ENCODE peak calls at places on chromosomes 3 and 15, in seven cellular contexts. P is adipocyte; H is adrenal gland; N is fibroblast of lung; U is naive thymus-derived CD4-positive, alpha-beta T cell; Q is fibroblast of the aortic adventitia; K is astrocyte of the spinal cord. Z is an unnamed sample.

GRCh38 chr3:51099794-51100542 is 285.1 kb upstream of the MANF start:
- DNase-seq in P (peak; percentile 83), H (peak; percentile 76), N (peak; percentile 44), U (no peak), Q (peak; percentile 66), K (peak; percentile 58), Z (peak; percentile 66)

GRCh38 chr3:186950402-186951093 is 20.2 kb downstream of the ST6GAL1 start:
- DNase-seq in P (no peak), H (no peak), N (no peak), U (no peak), Q (no peak), K (no peak), Z (no peak)

GRCh38 chr3:158491968-158492367 is 79.0 kb upstream of the MLF1 start:
- DNase-seq in P (no peak), H (no peak), N (no peak), U (no peak), Q (no peak), K (no peak), Z (no peak)

GRCh38 chr3:99544819-99545281 is 93.5 kb upstream of the COL8A1 start:
- DNase-seq in P (peak; percentile 72), H (peak; percentile 74), N (peak; percentile 73), U (no peak), Q (peak; percentile 47), K (no peak), Z (peak; percentile 75)

GRCh38 chr15:29071907-29072273 is 186.1 kb downstream of the APBA2 start:
- DNase-seq in P (no peak), H (no peak), N (no peak), U (no peak), Q (no peak), K (no peak), Z (no peak)

GRCh38 chr3:155131104-155131503 is 51.0 kb downstream of the MME start:
- DNase-seq in P (peak; percentile 65), H (no peak), N (peak; percentile 50), U (no peak), Q (peak; percentile 69), K (peak; percentile 35), Z (peak; percentile 73)

GRCh38 chr15:32936283-32936918 is 218.6 kb downstream of the GREM1 start:
- DNase-seq in P (peak; percentile 60), H (no peak), N (peak; percentile 35), U (no peak), Q (peak; percentile 92), K (peak; percentile 56), Z (peak; percentile 86)

GRCh38 chr3:80677796-80678195 is 910.0 kb upstream of the ROBO1 start:
- DNase-seq in P (no peak), H (no peak), N (peak; percentile 2), U (no peak), Q (no peak), K (peak; percentile 39), Z (peak; percentile 60)

GRCh38 chr3:172285844-172286243 is 162.4 kb downstream of the GHSR start:
- DNase-seq in P (peak; percentile 46), H (no peak), N (peak; percentile 93), U (no peak), Q (peak; percentile 52), K (peak; percentile 70), Z (peak; percentile 37)

GRCh38 chr3:153818338-153818737 is 302.9 kb upstream of the ARHGEF26 start:
- DNase-seq in P (no peak), H (no peak), N (no peak), U (no peak), Q (no peak), K (no peak), Z (no peak)
- H3K4me3 ChIP-seq in P (no peak overlapping the region), H (no peak overlapping the region), N (no peak overlapping the region), U (no peak overlapping the region), Q (no peak overlapping the region), K (no peak overlapping the region), Z (no peak overlapping the region)

GRCh38 chr3:134672571-134672970 is 21.7 kb upstream of the KY start:
- DNase-seq in P (no peak), H (no peak), N (no peak), U (no peak), Q (no peak), K (no peak), Z (no peak)

GRCh38 chr3:134677987-134678308 is 27.1 kb upstream of the KY start:
- DNase-seq in P (no peak), H (no peak), N (no peak), U (no peak), Q (no peak), K (no peak), Z (no peak)

GRCh38 chr3:134680796-134681526 is 30.1 kb upstream of the KY start:
- DNase-seq in P (no peak), H (no peak), N (no peak), U (no peak), Q (no peak), K (no peak), Z (no peak)

GRCh38 chr3:134677196-134677986 is 26.6 kb upstream of the KY start:
- DNase-seq in P (no peak), H (peak; percentile 65), N (no peak), U (no peak), Q (no peak), K (no peak), Z (peak; percentile 11)

GRCh38 chr3:134675726-134676252 is 25.0 kb upstream of the KY start:
- DNase-seq in P (no peak), H (no peak), N (peak; percentile 20), U (no peak), Q (no peak), K (peak; percentile 12), Z (no peak)
- H3K4me3 ChIP-seq in P (no peak overlapping the region), H (no peak overlapping the region), N (no peak overlapping the region), U (no peak overlapping the region), Q (no peak overlapping the region), K (no peak overlapping the region), Z (no peak overlapping the region)

GRCh38 chr3:37499820-37500219 is 325.4 kb upstream of the LRRFIP2 start:
- DNase-seq in P (no peak), H (no peak), N (no peak), U (no peak), Q (no peak), K (no peak), Z (no peak)
- H3K4me3 ChIP-seq in P (no peak overlapping the region), H (no peak overlapping the region), N (no peak overlapping the region), U (no peak overlapping the region), Q (no peak overlapping the region), K (no peak overlapping the region), Z (no peak overlapping the region)

DNA sequence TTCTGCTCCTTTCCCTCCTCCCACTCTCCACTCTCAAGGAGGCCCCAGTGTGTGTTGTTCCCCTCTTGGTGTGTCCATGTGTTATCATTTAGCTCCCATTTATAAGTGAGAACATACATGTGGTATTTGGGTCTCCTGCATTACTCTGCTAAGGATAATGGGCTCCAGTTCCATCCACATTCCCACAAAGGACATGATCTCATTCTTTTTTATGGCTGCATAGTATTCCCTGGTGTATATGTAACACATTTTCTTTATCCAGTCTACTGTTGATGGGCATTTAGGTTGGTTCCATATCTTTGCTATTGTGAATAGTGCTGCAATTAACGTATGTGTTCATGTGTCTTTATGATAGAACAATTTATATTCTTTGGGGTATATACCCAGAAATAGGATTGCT is 144.0 kb upstream of the MEF2A start:
- DNase-seq in P (no peak), H (no peak), N (no peak), U (no peak), Q (no peak), K (no peak), Z (no peak)
- H3K4me3 ChIP-seq in P (no peak overlapping the region), H (no peak overlapping the region), N (no peak overlapping the region), U (peak overlapping the region; percentile 36), Q (no peak overlapping the region), K (no peak overlapping the region), Z (no peak overlapping the region)

GRCh38 chr3:168212664-168213255 is 117.0 kb upstream of the GOLIM4 start:
- DNase-seq in P (no peak), H (no peak), N (no peak), U (no peak), Q (no peak), K (no peak), Z (no peak)

GRCh38 chr3:168219530-168219929 is 123.8 kb upstream of the GOLIM4 start:
- DNase-seq in P (no peak), H (no peak), N (no peak), U (no peak), Q (no peak), K (no peak), Z (no peak)

GRCh38 chr3:168216851-168217250 is 121.1 kb upstream of the GOLIM4 start:
- DNase-seq in P (no peak), H (no peak), N (no peak), U (no peak), Q (no peak), K (no peak), Z (no peak)

GRCh38 chr3:168218600-168218999 is 122.9 kb upstream of the GOLIM4 start:
- DNase-seq in P (no peak), H (no peak), N (no peak), U (no peak), Q (no peak), K (no peak), Z (no peak)

GRCh38 chr3:168213920-168214319 is 118.2 kb upstream of the GOLIM4 start:
- DNase-seq in P (peak; percentile 14), H (no peak), N (peak; percentile 2), U (no peak), Q (no peak), K (peak; percentile 6), Z (peak; percentile 1)
- H3K4me3 ChIP-seq in P (no peak overlapping the region), H (no peak overlapping the region), N (no peak overlapping the region), U (peak overlapping the region; percentile 13), Q (no peak overlapping the region), K (no peak overlapping the region), Z (no peak overlapping the region)